ENCODE peak calls at places on chromosomes 11 and 22, in ten cellular contexts. One of them, this sample, is unnamed.

GRCh38 chr11:11403763-11404725 is 51.0 kb upstream of the CSNK2A3 start:
- DNase-seq in NCI-H774: no peak
- DNase-seq in astrocyte of the cerebellum: peak
- DNase-seq in spleen: no peak
- DNase-seq in activated CD4-positive, CD25-positive, alpha-beta regulatory T cell: no peak
- DNase-seq in mucosa of gallbladder: no peak
- DNase-seq in activated CD8-positive, alpha-beta memory T cell treated with anti-CD3 and anti-CD28 coated beads, Interleukin-2, amount 10 ng/mL, durations not matched to agents 7 days and 5 days: no peak
- DNase-seq in effector memory CD8-positive, alpha-beta T cell: no peak
- DNase-seq in Right ventricle myocardium superior: peak
- DNase-seq in amniotic stem cell: peak
- DNase-seq in this sample: no peak

GRCh38 chr11:134639586-134640330 is 227.7 kb upstream of the B3GAT1 start:
- DNase-seq in NCI-H774: no peak
- DNase-seq in astrocyte of the cerebellum: no peak
- DNase-seq in spleen: peak
- DNase-seq in activated CD4-positive, CD25-positive, alpha-beta regulatory T cell: no peak
- DNase-seq in mucosa of gallbladder: peak
- DNase-seq in activated CD8-positive, alpha-beta memory T cell treated with anti-CD3 and anti-CD28 coated beads, Interleukin-2, amount 10 ng/mL, durations not matched to agents 7 days and 5 days: peak
- DNase-seq in effector memory CD8-positive, alpha-beta T cell: no peak
- DNase-seq in Right ventricle myocardium superior: no peak
- DNase-seq in amniotic stem cell: no peak
- DNase-seq in this sample: no peak

GRCh38 chr11:27089746-27090145 is 49.1 kb downstream of the BBOX1 start:
- DNase-seq in NCI-H774: no peak
- DNase-seq in astrocyte of the cerebellum: no peak
- DNase-seq in spleen: no peak
- DNase-seq in activated CD4-positive, CD25-positive, alpha-beta regulatory T cell: no peak
- DNase-seq in mucosa of gallbladder: peak
- DNase-seq in activated CD8-positive, alpha-beta memory T cell treated with anti-CD3 and anti-CD28 coated beads, Interleukin-2, amount 10 ng/mL, durations not matched to agents 7 days and 5 days: no peak
- DNase-seq in effector memory CD8-positive, alpha-beta T cell: no peak
- DNase-seq in Right ventricle myocardium superior: no peak
- DNase-seq in amniotic stem cell: no peak
- DNase-seq in this sample: no peak

GRCh38 chr11:128632151-128632791 is 44.9 kb upstream of the ETS1 start:
- DNase-seq in NCI-H774: no peak
- DNase-seq in astrocyte of the cerebellum: peak
- DNase-seq in spleen: peak
- DNase-seq in activated CD4-positive, CD25-positive, alpha-beta regulatory T cell: no peak
- DNase-seq in mucosa of gallbladder: no peak
- DNase-seq in activated CD8-positive, alpha-beta memory T cell treated with anti-CD3 and anti-CD28 coated beads, Interleukin-2, amount 10 ng/mL, durations not matched to agents 7 days and 5 days: peak
- DNase-seq in effector memory CD8-positive, alpha-beta T cell: no peak
- DNase-seq in Right ventricle myocardium superior: no peak
- DNase-seq in amniotic stem cell: peak
- DNase-seq in this sample: peak

GRCh38 chr22:42959472-42960145 is 55.3 kb downstream of the PACSIN2 start:
- DNase-seq in NCI-H774: no peak
- DNase-seq in astrocyte of the cerebellum: no peak
- DNase-seq in spleen: no peak
- DNase-seq in activated CD4-positive, CD25-positive, alpha-beta regulatory T cell: no peak
- DNase-seq in mucosa of gallbladder: peak
- DNase-seq in activated CD8-positive, alpha-beta memory T cell treated with anti-CD3 and anti-CD28 coated beads, Interleukin-2, amount 10 ng/mL, durations not matched to agents 7 days and 5 days: no peak
- DNase-seq in effector memory CD8-positive, alpha-beta T cell: no peak
- DNase-seq in Right ventricle myocardium superior: peak
- DNase-seq in amniotic stem cell: no peak
- DNase-seq in this sample: no peak

GRCh38 chr11:122721964-122722266 is 66.4 kb downstream of the UBASH3B start:
- DNase-seq in NCI-H774: no peak
- DNase-seq in astrocyte of the cerebellum: no peak
- DNase-seq in spleen: no peak
- DNase-seq in activated CD4-positive, CD25-positive, alpha-beta regulatory T cell: peak
- DNase-seq in mucosa of gallbladder: no peak
- DNase-seq in activated CD8-positive, alpha-beta memory T cell treated with anti-CD3 and anti-CD28 coated beads, Interleukin-2, amount 10 ng/mL, durations not matched to agents 7 days and 5 days: no peak
- DNase-seq in effector memory CD8-positive, alpha-beta T cell: no peak
- DNase-seq in Right ventricle myocardium superior: no peak
- DNase-seq in amniotic stem cell: peak
- DNase-seq in this sample: no peak

GRCh38 chr11:40338739-40339138 is 1120.7 kb downstream of the LRRC4C start:
- DNase-seq in NCI-H774: no peak
- DNase-seq in astrocyte of the cerebellum: no peak
- DNase-seq in spleen: no peak
- DNase-seq in activated CD4-positive, CD25-positive, alpha-beta regulatory T cell: no peak
- DNase-seq in mucosa of gallbladder: no peak
- DNase-seq in activated CD8-positive, alpha-beta memory T cell treated with anti-CD3 and anti-CD28 coated beads, Interleukin-2, amount 10 ng/mL, durations not matched to agents 7 days and 5 days: no peak
- DNase-seq in effector memory CD8-positive, alpha-beta T cell: no peak
- DNase-seq in Right ventricle myocardium superior: no peak
- DNase-seq in amniotic stem cell: no peak
- DNase-seq in this sample: no peak

GRCh38 chr11:1484716-1485503 is 1.7 kb downstream of the MOB2 start:
- DNase-seq in NCI-H774: no peak
- DNase-seq in astrocyte of the cerebellum: no peak
- DNase-seq in spleen: peak
- DNase-seq in activated CD4-positive, CD25-positive, alpha-beta regulatory T cell: no peak
- DNase-seq in mucosa of gallbladder: peak
- DNase-seq in activated CD8-positive, alpha-beta memory T cell treated with anti-CD3 and anti-CD28 coated beads, Interleukin-2, amount 10 ng/mL, durations not matched to agents 7 days and 5 days: no peak
- DNase-seq in effector memory CD8-positive, alpha-beta T cell: no peak
- DNase-seq in Right ventricle myocardium superior: peak
- DNase-seq in amniotic stem cell: no peak
- DNase-seq in this sample: no peak

GRCh38 chr22:36486619-36487384 is 5.4 kb upstream of the TXN2 start:
- DNase-seq in NCI-H774: no peak
- DNase-seq in astrocyte of the cerebellum: no peak
- DNase-seq in spleen: no peak
- DNase-seq in activated CD4-positive, CD25-positive, alpha-beta regulatory T cell: peak
- DNase-seq in mucosa of gallbladder: peak
- DNase-seq in activated CD8-positive, alpha-beta memory T cell treated with anti-CD3 and anti-CD28 coated beads, Interleukin-2, amount 10 ng/mL, durations not matched to agents 7 days and 5 days: peak
- DNase-seq in effector memory CD8-positive, alpha-beta T cell: peak
- DNase-seq in Right ventricle myocardium superior: no peak
- DNase-seq in amniotic stem cell: peak
- DNase-seq in this sample: peak

This sample was measured in activated T-cell treated with anti-CD3 and anti-CD28 coated beads for 1 hour.